ENCODE peak calls at places on chromosome 16, in nine cellular contexts. O, Y, U, G, K, B, T, J and A are unnamed samples. For H3K4me1, the result is how much of the 10 kb centered on the place peaks cover.

GRCh38 chr16:57601801-57602478 is 26.5 kb upstream of the ADGRG1 start:
- DNase-seq in G (no peak), Y (no peak), J (no peak), K (no peak), T (peak), B (no peak), U (peak), O (no peak), A (no peak)

GRCh38 chr16:27429330-27429871 is 27.4 kb downstream of the IL21R start:
- DNase-seq in J (no peak), U (no peak), T (no peak), K (no peak), G (peak), Y (no peak), O (no peak), B (no peak), A (peak)

GRCh38 chr16:53159781-53160436 is 105.1 kb downstream of the CHD9 start:
- DNase-seq in K (peak), T (no peak), Y (no peak), B (no peak), J (peak), U (peak), G (no peak), O (no peak), A (no peak)

GRCh38 chr16:79605999-79606398 is 5.5 kb upstream of the MAF start:
- DNase-seq in U (no peak), K (no peak), J (no peak), G (no peak), O (no peak), Y (no peak), B (no peak), T (no peak), A (no peak)

GRCh38 chr16:10562361-10562899 is 18.0 kb downstream of the EMP2 start:
- DNase-seq in B (no peak), K (no peak), T (no peak), O (no peak), G (no peak), U (no peak), Y (no peak), J (no peak), A (no peak)

GRCh38 chr16:58114827-58115825 is 14.1 kb downstream of the CFAP20 start:
- DNase-seq in T (no peak), U (no peak), Y (no peak), B (no peak), J (no peak), K (no peak), O (no peak), G (no peak), A (no peak)

GRCh38 chr16:1157639-1158455 is 4.9 kb downstream of the CACNA1H start:
- DNase-seq in J (no peak), B (no peak), T (no peak), U (no peak), K (no peak), O (no peak), Y (no peak), G (no peak), A (no peak)

GRCh38 chr16:89122322-89122831 is 28.7 kb downstream of the ACSF3 start:
- DNase-seq in J (no peak), O (peak), K (no peak), T (no peak), U (no peak), B (peak), G (peak), Y (peak), A (peak)

GRCh38 chr16:22152316-22152715 is 10.0 kb upstream of the SDR42E2 start:
- DNase-seq in K (no peak), O (no peak), Y (no peak), B (no peak), U (no peak), G (no peak), J (no peak), T (no peak), A (no peak)

GRCh38 chr16:2716948-2717347 is 3.1 kb downstream of the PRSS27 start:
- DNase-seq in U (peak), J (no peak), K (no peak), Y (no peak), T (no peak), G (no peak), B (no peak), O (no peak), A (no peak)

DNA sequence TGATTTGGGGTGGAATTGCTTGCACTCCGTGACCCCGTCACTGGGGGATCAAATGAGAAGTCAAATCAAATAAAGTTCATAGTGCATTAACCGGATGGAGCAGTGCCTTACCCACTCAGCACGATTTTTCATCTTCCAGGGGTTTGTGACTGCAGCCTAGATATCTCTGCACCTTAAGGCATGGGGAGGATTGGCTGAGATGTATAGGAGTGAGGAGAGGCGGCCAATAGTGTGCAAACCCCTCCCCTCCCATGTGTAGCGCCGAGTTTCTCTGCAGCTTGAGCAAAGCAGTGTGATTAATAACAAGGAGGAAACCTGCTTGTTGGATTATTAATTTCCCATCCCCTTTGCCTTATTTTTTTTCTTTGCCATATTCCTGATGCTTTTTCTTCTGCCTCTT is 89.8 kb downstream of the RBFOX1 start:
- DNase-seq in U (no peak), B (no peak), K (no peak), J (no peak), G (no peak), O (no peak), Y (no peak), T (no peak), A (no peak)
- H3K4me1 ChIP-seq in U (under half), B (half or more), K (under half), J (under half), G (under half), O (under half), Y (under half), T (under half), A (under half)

GRCh38 chr16:77584205-77584859 is 138.0 kb upstream of the NUDT7 start:
- DNase-seq in B (no peak), Y (peak), T (peak), O (peak), G (no peak), K (peak), J (peak), U (peak), A (no peak)

GRCh38 chr16:77585379-77585778 is 136.9 kb upstream of the NUDT7 start:
- DNase-seq in Y (no peak), U (no peak), J (no peak), T (no peak), G (no peak), O (no peak), B (no peak), K (no peak), A (no peak)

GRCh38 chr16:77585852-77586251 is 136.5 kb upstream of the NUDT7 start:
- DNase-seq in U (no peak), Y (no peak), G (no peak), B (no peak), T (no peak), O (no peak), K (peak), J (no peak), A (no peak)

GRCh38 chr16:77581706-77582105 is 140.6 kb upstream of the NUDT7 start:
- DNase-seq in U (no peak), K (no peak), Y (no peak), G (no peak), J (no peak), O (no peak), T (no peak), B (no peak), A (no peak)

GRCh38 chr16:77582956-77583355 is 139.4 kb upstream of the NUDT7 start:
- DNase-seq in Y (no peak), G (no peak), T (no peak), K (no peak), J (no peak), O (no peak), U (no peak), B (no peak), A (no peak)
- H3K4me1 ChIP-seq in Y (under half), G (under half), T (under half), K (under half), J (under half), O (under half), U (under half), B (under half), A (under half)

DNA sequence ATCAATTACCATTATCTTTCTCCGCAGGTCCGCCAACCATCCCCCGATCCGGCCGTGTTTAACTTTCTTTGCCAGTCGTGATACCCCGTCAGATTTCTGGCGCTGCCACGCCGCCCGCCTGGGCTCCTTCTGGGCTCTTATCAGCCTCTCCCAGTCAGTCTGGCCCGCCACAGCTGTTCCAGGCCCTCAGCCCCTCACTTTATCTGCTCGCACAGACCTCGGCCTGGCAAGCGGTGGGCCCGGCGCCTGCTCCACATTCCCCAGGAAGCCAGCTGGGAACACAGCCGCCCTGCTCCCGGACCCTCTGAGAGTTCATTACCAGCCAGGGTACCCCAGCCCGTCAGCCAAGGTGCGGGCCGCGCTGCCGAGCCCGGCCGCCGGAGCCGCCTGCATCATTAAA is 157.5 kb downstream of the ZNF423 start:
- DNase-seq in T (no peak), Y (peak), B (no peak), O (no peak), K (peak), G (no peak), J (no peak), U (peak), A (no peak)
- H3K4me1 ChIP-seq in T (under half), Y (under half), B (under half), O (under half), K (half or more), G (under half), J (under half), U (under half), A (under half)

GRCh38 chr16:24805484-24805883 is 40.3 kb upstream of the SLC5A11 start:
- DNase-seq in B (no peak), U (no peak), T (no peak), Y (no peak), J (no peak), K (no peak), G (no peak), O (no peak), A (no peak)
- H3K4me1 ChIP-seq in B (under half), U (under half), T (under half), Y (under half), J (under half), K (under half), G (under half), O (under half), A (under half)